ENCODE peak calls at places on chromosome 6, in ten cellular contexts. I is heart right ventricle, J is HFF-Myc, F is cardiac muscle cell, L is H9, Y is right atrium auricular region, A is spleen, T is fibroblast of pulmonary artery, E is osteoblast, Z is Calu3. P is an unnamed sample.
A peak's percentile ranks its signal among the peaks of the same experiment; 100 is the strongest.

GRCh38 chr6:158663465-158664167 is 13.8 kb downstream of the SYTL3 start:
- DNase-seq in J (no peak), Y (no peak), F (no peak), I (no peak), A (no peak), L (no peak), Z (no peak), T (no peak), E (no peak), P (no peak)

GRCh38 chr6:6379573-6379972 is 59.1 kb upstream of the F13A1 start:
- DNase-seq in F (no peak), Y (no peak), A (no peak), I (no peak), Z (no peak), E (no peak), T (no peak), L (no peak), J (no peak), P (no peak)

GRCh38 chr6:16669227-16669626 is 92.0 kb downstream of the ATXN1 start:
- DNase-seq in T (peak; percentile 69), I (no peak), Z (peak; percentile 36), E (no peak), J (peak; percentile 91), Y (no peak), A (no peak), F (no peak), L (no peak), P (no peak)

GRCh38 chr6:85923013-85923430 is 280.3 kb upstream of the SYNCRIP start:
- DNase-seq in L (peak; percentile 56), A (no peak), F (peak; percentile 74), Y (no peak), Z (peak; percentile 53), T (peak; percentile 60), I (no peak), E (peak; percentile 46), J (peak; percentile 3), P (peak; percentile 14)

GRCh38 chr6:4571011-4571410 is 205.2 kb upstream of the CDYL start:
- DNase-seq in J (no peak), T (no peak), Y (no peak), F (no peak), E (no peak), Z (no peak), L (no peak), A (no peak), I (no peak), P (no peak)

GRCh38 chr6:12245763-12246720 is 44.1 kb upstream of the EDN1 start:
- DNase-seq in Y (no peak), A (no peak), T (no peak), I (no peak), J (no peak), E (no peak), Z (no peak), F (no peak), L (no peak), P (no peak)

GRCh38 chr6:136889271-136890193 is 32.6 kb upstream of the SLC35D3 start:
- DNase-seq in Y (no peak), F (no peak), T (no peak), Z (no peak), A (no peak), I (no peak), J (no peak), L (no peak), E (no peak), P (no peak)

GRCh38 chr6:69601132-69601531 is 195.7 kb downstream of the LMBRD1 start:
- DNase-seq in J (no peak), E (no peak), T (no peak), Y (no peak), F (no peak), L (no peak), Z (peak; percentile 22), A (no peak), I (no peak), P (no peak)

GRCh38 chr6:155717369-155717768 is 261.7 kb upstream of the NOX3 start:
- DNase-seq in Y (no peak), T (no peak), A (no peak), L (no peak), E (no peak), Z (no peak), I (no peak), F (no peak), J (no peak), P (no peak)

DNA sequence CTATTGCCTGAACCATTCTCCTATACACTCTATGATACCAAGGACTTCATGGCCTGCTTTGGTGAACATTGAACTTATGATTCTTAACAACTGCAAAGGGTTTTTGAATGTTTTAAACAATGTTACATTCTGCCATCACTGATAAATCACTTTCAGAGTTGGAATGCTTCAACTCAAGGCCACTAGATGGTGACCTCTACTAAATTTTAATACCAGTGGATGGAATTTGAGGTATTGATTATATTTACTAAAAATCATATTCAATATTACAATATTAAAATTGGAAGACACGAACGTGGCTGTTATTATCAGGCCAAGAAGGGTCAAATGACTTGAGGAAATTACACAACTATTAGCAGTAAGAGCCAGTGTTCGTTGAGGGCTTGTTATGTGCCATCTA is 18.6 kb downstream of the MYCT1 start:
- DNase-seq in I (no peak), F (no peak), A (no peak), Z (no peak), J (no peak), Y (no peak), E (no peak), L (no peak), T (no peak), P (no peak)
- TF ChIP-seq CTCF in I (no peak), F (no peak), A (no peak), Z (no peak), J (no peak), Y (no peak), E (peak; percentile 37), L (peak; percentile 45), T (peak; percentile 8), P (no peak)

GRCh38 chr6:38929560-38929959 is 119.0 kb upstream of the GLP1R start:
- DNase-seq in Z (no peak), T (no peak), F (no peak), J (no peak), Y (no peak), E (no peak), I (no peak), L (no peak), A (no peak), P (no peak)

GRCh38 chr6:38937839-38938613 is 110.6 kb upstream of the GLP1R start:
- DNase-seq in A (no peak), Z (no peak), T (no peak), I (no peak), F (no peak), L (no peak), E (no peak), Y (no peak), J (no peak), P (no peak)

GRCh38 chr6:38938741-38939140 is 109.8 kb upstream of the GLP1R start:
- DNase-seq in E (no peak), Z (no peak), I (no peak), L (no peak), J (no peak), Y (no peak), T (no peak), A (no peak), F (no peak), P (no peak)

GRCh38 chr6:38935051-38935450 is 113.5 kb upstream of the GLP1R start:
- DNase-seq in Y (no peak), T (peak; percentile 1), A (no peak), Z (no peak), I (no peak), F (peak; percentile 53), L (no peak), J (no peak), E (no peak), P (no peak)

GRCh38 chr6:38933426-38933825 is 115.2 kb upstream of the GLP1R start:
- DNase-seq in A (no peak), I (no peak), F (no peak), T (peak; percentile 7), J (no peak), Z (peak; percentile 54), E (no peak), L (no peak), Y (no peak), P (no peak)
- TF ChIP-seq CTCF in A (no peak), I (no peak), F (no peak), T (peak; percentile 26), J (peak; percentile 14), Z (peak; percentile 35), E (peak; percentile 39), L (peak; percentile 10), Y (no peak), P (no peak)

DNA sequence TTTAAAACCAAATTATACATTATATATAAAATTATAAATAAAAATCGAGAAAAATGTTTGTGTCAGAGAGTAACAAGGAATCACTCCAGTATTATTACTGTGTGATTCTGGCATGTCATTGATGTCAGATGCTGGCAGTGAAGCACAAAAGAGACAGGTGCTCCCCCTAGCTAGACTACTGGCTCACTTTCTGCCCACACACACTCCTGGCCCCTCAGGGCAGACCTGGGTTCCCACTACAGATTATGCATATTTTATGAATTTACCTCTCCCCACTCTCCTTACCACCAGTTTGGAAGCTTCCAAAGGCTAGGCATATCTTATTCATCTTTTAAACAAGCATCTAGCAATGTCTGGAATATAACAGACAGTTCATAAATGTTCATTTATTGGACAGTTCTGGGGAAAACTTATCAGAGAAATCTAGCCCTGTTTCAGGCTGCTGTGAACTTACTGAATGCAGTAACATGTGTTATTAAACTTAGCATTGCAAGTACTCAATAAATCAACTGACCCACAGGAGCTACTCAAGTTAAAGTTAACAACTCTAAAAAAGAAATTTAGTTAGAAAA is 12.8 kb downstream of the SNX3 start:
- DNase-seq in L (no peak), Z (no peak), I (no peak), T (no peak), A (no peak), F (no peak), E (no peak), Y (no peak), J (no peak), P (no peak)
- TF ChIP-seq CTCF in L (peak; percentile 16), Z (no peak), I (no peak), T (no peak), A (no peak), F (no peak), E (no peak), Y (no peak), J (no peak), P (no peak)

GRCh38 chr6:27812078-27812804 is 100.0 kb downstream of the OR2B2 start:
- DNase-seq in Z (no peak), Y (no peak), E (no peak), J (no peak), A (no peak), F (no peak), T (no peak), I (no peak), L (no peak), P (no peak)

GRCh38 chr6:27811383-27811782 is 100.8 kb downstream of the OR2B2 start:
- DNase-seq in T (no peak), Z (no peak), E (no peak), Y (no peak), F (no peak), A (no peak), I (no peak), L (no peak), J (no peak), P (no peak)

GRCh38 chr6:27810768-27811298 is 101.4 kb downstream of the OR2B2 start:
- DNase-seq in Z (no peak), Y (no peak), I (no peak), F (no peak), E (no peak), L (no peak), T (no peak), J (no peak), A (no peak), P (no peak)

GRCh38 chr6:27809067-27809938 is 102.9 kb downstream of the OR2B2 start:
- DNase-seq in Y (no peak), E (no peak), T (no peak), L (no peak), J (no peak), Z (no peak), A (no peak), F (no peak), I (no peak), P (no peak)

GRCh38 chr6:27809939-27810767 is 102.0 kb downstream of the OR2B2 start:
- DNase-seq in E (peak; percentile 95), T (peak; percentile 99), A (peak; percentile 93), Z (peak; percentile 87), Y (peak; percentile 75), L (peak; percentile 87), I (peak; percentile 78), J (peak; percentile 98), F (peak; percentile 93), P (peak; percentile 68)
- TF ChIP-seq CTCF in E (no peak), T (peak; percentile 11), A (no peak), Z (no peak), Y (no peak), L (peak; percentile 13), I (no peak), J (no peak), F (peak; percentile 21), P (no peak)